ENCODE peak calls at places on chromosome 19, in six cellular contexts. One of them, this sample, is unnamed.

GRCh38 chr19:48613024-48613851 is 1.6 kb downstream of the FAM83E start:
- DNase-seq in osteoblast: peak
- DNase-seq in GM23248: no peak
- DNase-seq in IMR-90: no peak
- DNase-seq in PC-3: no peak
- DNase-seq in mesenchymal stem cell: no peak
- DNase-seq in this sample: no peak

GRCh38 chr19:50414850-50415660 is 3.7 kb upstream of the SPIB start:
- DNase-seq in mesenchymal stem cell: peak
- DNase-seq in osteoblast: peak
- DNase-seq in IMR-90: peak
- DNase-seq in PC-3: peak
- DNase-seq in GM23248: peak
- DNase-seq in this sample: no peak

GRCh38 chr19:16296713-16297112 is 27.9 kb upstream of the KLF2 start:
- DNase-seq in IMR-90: no peak
- DNase-seq in mesenchymal stem cell: no peak
- DNase-seq in PC-3: peak
- DNase-seq in osteoblast: peak
- DNase-seq in GM23248: no peak
- DNase-seq in this sample: peak

GRCh38 chr19:34481861-34482379 is 362 bp downstream of the WTIP start:
- DNase-seq in IMR-90: no peak
- DNase-seq in GM23248: peak
- DNase-seq in PC-3: peak
- DNase-seq in mesenchymal stem cell: peak
- DNase-seq in osteoblast: peak
- DNase-seq in this sample: no peak

GRCh38 chr19:7975037-7975436 is 30.4 kb downstream of the ELAVL1 start:
- DNase-seq in osteoblast: peak
- DNase-seq in IMR-90: no peak
- DNase-seq in GM23248: no peak
- DNase-seq in mesenchymal stem cell: no peak
- DNase-seq in PC-3: no peak
- DNase-seq in this sample: no peak

GRCh38 chr19:1618157-1619093 is 13.2 kb upstream of the UQCR11 start:
- DNase-seq in GM23248: peak
- DNase-seq in mesenchymal stem cell: no peak
- DNase-seq in PC-3: peak
- DNase-seq in IMR-90: no peak
- DNase-seq in osteoblast: peak
- DNase-seq in this sample: no peak

GRCh38 chr19:15529774-15530372 is 21.5 kb downstream of the CYP4F22 start:
- DNase-seq in IMR-90: no peak
- DNase-seq in osteoblast: no peak
- DNase-seq in PC-3: no peak
- DNase-seq in mesenchymal stem cell: no peak
- DNase-seq in GM23248: no peak
- DNase-seq in this sample: peak

GRCh38 chr19:7224205-7224833 is 69.9 kb downstream of the INSR start:
- DNase-seq in IMR-90: peak
- DNase-seq in GM23248: peak
- DNase-seq in mesenchymal stem cell: no peak
- DNase-seq in osteoblast: peak
- DNase-seq in PC-3: peak
- DNase-seq in this sample: no peak

GRCh38 chr19:54320271-54320670 is 7.3 kb upstream of the LILRA5 start:
- DNase-seq in GM23248: no peak
- DNase-seq in mesenchymal stem cell: no peak
- DNase-seq in IMR-90: no peak
- DNase-seq in osteoblast: no peak
- DNase-seq in PC-3: no peak
- DNase-seq in this sample: no peak

GRCh38 chr19:27674701-27675100 is 1538.2 kb downstream of the UQCRFS1 start:
- DNase-seq in PC-3: no peak
- DNase-seq in GM23248: no peak
- DNase-seq in IMR-90: no peak
- DNase-seq in mesenchymal stem cell: no peak
- DNase-seq in osteoblast: no peak
- DNase-seq in this sample: no peak

GRCh38 chr19:42466521-42467436 is 24.0 kb upstream of the CXCL17 start:
- DNase-seq in GM23248: peak
- DNase-seq in PC-3: no peak
- DNase-seq in IMR-90: no peak
- DNase-seq in osteoblast: peak
- DNase-seq in mesenchymal stem cell: peak
- DNase-seq in this sample: no peak

GRCh38 chr19:10295305-10295846 is 5.6 kb downstream of the ICAM5 start:
- DNase-seq in IMR-90: no peak
- DNase-seq in PC-3: no peak
- DNase-seq in GM23248: peak
- DNase-seq in mesenchymal stem cell: no peak
- DNase-seq in osteoblast: peak
- DNase-seq in this sample: no peak

GRCh38 chr19:1832046-1832663 is 16.1 kb downstream of the REXO1 start:
- DNase-seq in IMR-90: no peak
- DNase-seq in osteoblast: no peak
- DNase-seq in mesenchymal stem cell: no peak
- DNase-seq in PC-3: no peak
- DNase-seq in GM23248: no peak
- DNase-seq in this sample: no peak

GRCh38 chr19:10662384-10663251 is 8.5 kb downstream of the ILF3 start:
- DNase-seq in GM23248: peak
- DNase-seq in IMR-90: peak
- DNase-seq in PC-3: no peak
- DNase-seq in mesenchymal stem cell: no peak
- DNase-seq in osteoblast: no peak
- DNase-seq in this sample: no peak

GRCh38 chr19:42081584-42082258 is 5.8 kb downstream of the ZNF574 start:
- DNase-seq in PC-3: peak
- DNase-seq in mesenchymal stem cell: peak
- DNase-seq in GM23248: peak
- DNase-seq in IMR-90: peak
- DNase-seq in osteoblast: peak
- DNase-seq in this sample: no peak

GRCh38 chr19:27752530-27753184 is 1460.3 kb downstream of the UQCRFS1 start:
- DNase-seq in GM23248: no peak
- DNase-seq in mesenchymal stem cell: no peak
- DNase-seq in osteoblast: no peak
- DNase-seq in IMR-90: no peak
- DNase-seq in PC-3: no peak
- DNase-seq in this sample: no peak

GRCh38 chr19:48645652-48646191 is at the start of gene CA11:
- DNase-seq in osteoblast: peak
- DNase-seq in IMR-90: no peak
- DNase-seq in PC-3: peak
- DNase-seq in GM23248: peak
- DNase-seq in mesenchymal stem cell: no peak
- DNase-seq in this sample: no peak

GRCh38 chr19:53076984-53077383 is 26.2 kb downstream of the ZNF160 start:
- DNase-seq in PC-3: peak
- DNase-seq in mesenchymal stem cell: peak
- DNase-seq in GM23248: peak
- DNase-seq in IMR-90: peak
- DNase-seq in osteoblast: peak
- DNase-seq in this sample: no peak

GRCh38 chr19:43441736-43442135 is 23.7 kb downstream of the LYPD3 start:
- DNase-seq in osteoblast: no peak
- DNase-seq in PC-3: no peak
- DNase-seq in GM23248: peak
- DNase-seq in mesenchymal stem cell: no peak
- DNase-seq in IMR-90: no peak
- DNase-seq in this sample: no peak

GRCh38 chr19:4064551-4065260 is 2.0 kb downstream of the ZBTB7A start:
- DNase-seq in PC-3: no peak
- DNase-seq in IMR-90: no peak
- DNase-seq in GM23248: peak
- DNase-seq in osteoblast: peak
- DNase-seq in mesenchymal stem cell: no peak
- DNase-seq in this sample: no peak

GRCh38 chr19:869245-870177 is 10.0 kb downstream of the CFD start:
- DNase-seq in GM23248: peak
- DNase-seq in mesenchymal stem cell: peak
- DNase-seq in PC-3: peak
- DNase-seq in IMR-90: peak
- DNase-seq in osteoblast: peak
- DNase-seq in this sample: peak

GRCh38 chr19:54928299-54928698 is 19.0 kb downstream of the NLRP7 start:
- DNase-seq in PC-3: no peak
- DNase-seq in osteoblast: peak
- DNase-seq in IMR-90: no peak
- DNase-seq in mesenchymal stem cell: peak
- DNase-seq in GM23248: peak
- DNase-seq in this sample: no peak

GRCh38 chr19:41479757-41480191 is 36.8 kb downstream of the ERICH4 start:
- DNase-seq in osteoblast: no peak
- DNase-seq in PC-3: no peak
- DNase-seq in GM23248: no peak
- DNase-seq in IMR-90: no peak
- DNase-seq in mesenchymal stem cell: no peak
- DNase-seq in this sample: no peak

GRCh38 chr19:57841364-57841763 is 8.3 kb upstream of the ZNF587 start:
- DNase-seq in IMR-90: no peak
- DNase-seq in mesenchymal stem cell: peak
- DNase-seq in osteoblast: no peak
- DNase-seq in PC-3: no peak
- DNase-seq in GM23248: peak
- DNase-seq in this sample: no peak

GRCh38 chr19:17842663-17843313 is 5.0 kb downstream of the JAK3 start:
- DNase-seq in GM23248: no peak
- DNase-seq in mesenchymal stem cell: no peak
- DNase-seq in osteoblast: peak
- DNase-seq in IMR-90: no peak
- DNase-seq in PC-3: no peak
- DNase-seq in this sample: no peak
- H2AFZ ChIP-seq in GM23248: peak
- H2AFZ ChIP-seq in mesenchymal stem cell: no peak
- H2AFZ ChIP-seq in osteoblast: no peak
- H2AFZ ChIP-seq in IMR-90: peak
- H2AFZ ChIP-seq in PC-3: peak
- H2AFZ ChIP-seq in this sample: peak

GRCh38 chr19:18206018-18206417 is 2.2 kb upstream of the RAB3A start:
- DNase-seq in osteoblast: no peak
- DNase-seq in mesenchymal stem cell: no peak
- DNase-seq in IMR-90: no peak
- DNase-seq in GM23248: no peak
- DNase-seq in PC-3: no peak
- DNase-seq in this sample: no peak

GRCh38 chr19:18203408-18203862 is 407 bp downstream of the RAB3A start:
- DNase-seq in PC-3: peak
- DNase-seq in mesenchymal stem cell: no peak
- DNase-seq in IMR-90: no peak
- DNase-seq in GM23248: peak
- DNase-seq in osteoblast: no peak
- DNase-seq in this sample: no peak

GRCh38 chr19:18203863-18204393 is at the start of gene RAB3A:
- DNase-seq in osteoblast: peak
- DNase-seq in GM23248: peak
- DNase-seq in PC-3: peak
- DNase-seq in mesenchymal stem cell: peak
- DNase-seq in IMR-90: peak
- DNase-seq in this sample: peak

GRCh38 chr19:18205180-18205915 is 1.5 kb upstream of the RAB3A start:
- DNase-seq in GM23248: peak
- DNase-seq in IMR-90: peak
- DNase-seq in PC-3: peak
- DNase-seq in mesenchymal stem cell: peak
- DNase-seq in osteoblast: peak
- DNase-seq in this sample: peak

GRCh38 chr19:18204394-18205179 is 745 bp upstream of the RAB3A start:
- DNase-seq in IMR-90: no peak
- DNase-seq in osteoblast: no peak
- DNase-seq in mesenchymal stem cell: peak
- DNase-seq in GM23248: peak
- DNase-seq in PC-3: no peak
- DNase-seq in this sample: no peak
- H2AFZ ChIP-seq in IMR-90: peak
- H2AFZ ChIP-seq in osteoblast: peak
- H2AFZ ChIP-seq in mesenchymal stem cell: no peak
- H2AFZ ChIP-seq in GM23248: peak
- H2AFZ ChIP-seq in PC-3: peak
- H2AFZ ChIP-seq in this sample: peak

DNA sequence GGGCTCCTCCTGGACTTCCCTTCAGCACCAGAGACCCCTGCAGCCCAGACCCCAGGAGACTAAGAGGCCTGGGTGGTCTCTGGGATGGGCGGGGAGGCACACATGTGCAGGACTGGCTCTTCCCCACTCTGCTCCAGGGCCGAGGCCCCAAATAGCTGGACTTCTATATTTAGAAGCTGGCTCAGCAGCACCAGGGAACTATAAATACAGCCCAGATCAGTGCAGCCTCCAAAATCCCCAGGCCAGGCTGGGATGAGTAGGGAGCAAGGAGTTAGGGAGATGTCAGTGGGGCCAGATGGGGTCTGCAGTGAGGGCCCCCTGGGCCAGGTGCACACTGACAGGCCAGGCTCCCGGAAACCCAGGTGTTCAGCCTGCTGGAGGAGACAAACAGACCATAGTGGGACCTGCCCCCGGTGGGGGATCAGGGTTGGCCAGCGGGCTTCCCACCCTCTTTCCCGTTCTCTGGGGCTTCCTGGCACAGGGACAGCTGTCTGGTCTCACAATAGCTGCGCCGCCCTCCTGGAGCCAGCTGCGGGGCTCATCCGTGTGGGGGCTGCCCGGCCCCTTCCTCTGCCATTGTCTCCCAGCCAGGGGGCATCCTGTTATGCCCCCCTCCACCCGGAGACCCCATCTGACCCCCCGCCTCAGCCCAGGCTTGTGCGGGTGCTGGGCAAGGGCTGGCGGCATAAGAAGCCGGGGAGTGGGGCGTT is 5.5 kb upstream of the ADGRE5 start:
- DNase-seq in IMR-90: peak
- DNase-seq in PC-3: no peak
- DNase-seq in mesenchymal stem cell: peak
- DNase-seq in osteoblast: peak
- DNase-seq in GM23248: peak
- DNase-seq in this sample: no peak
- H2AFZ ChIP-seq in IMR-90: peak
- H2AFZ ChIP-seq in PC-3: no peak
- H2AFZ ChIP-seq in mesenchymal stem cell: no peak
- H2AFZ ChIP-seq in osteoblast: peak
- H2AFZ ChIP-seq in GM23248: peak
- H2AFZ ChIP-seq in this sample: no peak

DNA sequence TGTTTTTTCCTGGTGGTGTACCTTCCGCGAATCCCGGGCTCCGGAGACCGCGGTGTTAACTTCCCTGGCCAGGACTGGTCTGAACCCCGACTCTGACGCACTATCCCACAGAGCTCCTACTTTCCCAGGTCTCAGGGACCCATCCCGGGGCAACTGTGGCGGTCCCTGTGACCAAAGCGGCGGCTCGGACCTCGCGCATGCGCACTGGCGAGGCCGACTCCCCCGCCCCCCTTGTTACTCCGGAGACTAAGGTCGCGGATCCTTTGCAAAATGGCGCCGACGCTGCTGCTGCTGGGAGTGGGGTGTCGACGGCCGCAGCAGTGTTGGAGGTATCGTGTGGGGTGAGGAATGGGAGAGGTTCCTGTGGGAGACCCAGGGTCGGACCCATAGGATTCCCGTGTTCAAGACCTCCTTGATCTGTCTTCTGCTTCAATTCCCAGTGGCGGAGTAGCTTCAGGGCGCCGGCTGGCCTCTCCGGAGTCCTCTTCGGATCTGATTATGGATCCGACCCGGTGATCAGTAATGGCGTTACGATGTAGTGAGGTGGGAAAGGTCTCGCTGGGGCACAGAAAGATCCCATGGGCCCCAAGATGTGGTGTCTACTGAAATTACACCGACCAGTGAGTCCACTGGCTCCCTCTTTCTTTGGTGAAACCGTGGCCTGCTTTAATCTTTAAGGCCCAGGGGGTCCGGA is 66.6 kb upstream of the ZNF527 start:
- DNase-seq in mesenchymal stem cell: no peak
- DNase-seq in GM23248: no peak
- DNase-seq in PC-3: no peak
- DNase-seq in osteoblast: peak
- DNase-seq in IMR-90: no peak
- DNase-seq in this sample: no peak
- H2AFZ ChIP-seq in mesenchymal stem cell: no peak
- H2AFZ ChIP-seq in GM23248: no peak
- H2AFZ ChIP-seq in PC-3: no peak
- H2AFZ ChIP-seq in osteoblast: peak
- H2AFZ ChIP-seq in IMR-90: peak
- H2AFZ ChIP-seq in this sample: no peak